ENCODE peak calls at places on chromosomes 2 and 18, in ten cellular contexts. One of them, this sample, is unnamed.

GRCh38 chr2:101806123-101806522 is 108.6 kb downstream of the MAP4K4 start:
- DNase-seq in SW480: no peak
- DNase-seq in heart left ventricle: no peak
- DNase-seq in stimulated activated CD4-positive, alpha-beta T cell treated with anti-CD3 and anti-CD28 coated beads, Interleukin-4, amount 100 ng/mL, for 48 hours: no peak
- DNase-seq in activated CD8-positive, alpha-beta memory T cell treated with anti-CD3 and anti-CD28 coated beads, Interleukin-2, amount 10 ng/mL, durations not matched to agents 7 days and 5 days: no peak
- DNase-seq in stimulated activated CD8-positive, alpha-beta memory T cell treated with anti-CD3 and anti-CD28 coated beads, Interleukin-12 subunit alpha, Interleukin-12 subunit beta, amount 100 ng/mL, for 1 hour: no peak
- DNase-seq in A549: peak; percentile 53
- DNase-seq in activated CD4-positive, alpha-beta T cell treated with anti-CD3 and anti-CD28 coated beads for 36 hours: peak; percentile 58
- DNase-seq in T-helper 1 cell: no peak
- DNase-seq in HS-5: peak; percentile 77
- DNase-seq in this sample: no peak

GRCh38 chr2:55268907-55269611 is at the start of gene MTIF2:
- DNase-seq in HS-5: peak; percentile 76
- DNase-seq in activated CD8-positive, alpha-beta memory T cell treated with anti-CD3 and anti-CD28 coated beads, Interleukin-2, amount 10 ng/mL, durations not matched to agents 7 days and 5 days: peak; percentile 94
- DNase-seq in SW480: peak; percentile 97
- DNase-seq in stimulated activated CD8-positive, alpha-beta memory T cell treated with anti-CD3 and anti-CD28 coated beads, Interleukin-12 subunit alpha, Interleukin-12 subunit beta, amount 100 ng/mL, for 1 hour: peak; percentile 80
- DNase-seq in activated CD4-positive, alpha-beta T cell treated with anti-CD3 and anti-CD28 coated beads for 36 hours: peak; percentile 94
- DNase-seq in heart left ventricle: peak; percentile 95
- DNase-seq in A549: peak; percentile 97
- DNase-seq in T-helper 1 cell: peak; percentile 79
- DNase-seq in stimulated activated CD4-positive, alpha-beta T cell treated with anti-CD3 and anti-CD28 coated beads, Interleukin-4, amount 100 ng/mL, for 48 hours: peak; percentile 87
- DNase-seq in this sample: peak; percentile 96

GRCh38 chr18:58578835-58579560 is 49.9 kb downstream of the ALPK2 start:
- DNase-seq in A549: peak; percentile 77
- DNase-seq in activated CD4-positive, alpha-beta T cell treated with anti-CD3 and anti-CD28 coated beads for 36 hours: peak; percentile 33
- DNase-seq in stimulated activated CD8-positive, alpha-beta memory T cell treated with anti-CD3 and anti-CD28 coated beads, Interleukin-12 subunit alpha, Interleukin-12 subunit beta, amount 100 ng/mL, for 1 hour: no peak
- DNase-seq in heart left ventricle: no peak
- DNase-seq in HS-5: peak; percentile 82
- DNase-seq in T-helper 1 cell: no peak
- DNase-seq in activated CD8-positive, alpha-beta memory T cell treated with anti-CD3 and anti-CD28 coated beads, Interleukin-2, amount 10 ng/mL, durations not matched to agents 7 days and 5 days: no peak
- DNase-seq in SW480: no peak
- DNase-seq in stimulated activated CD4-positive, alpha-beta T cell treated with anti-CD3 and anti-CD28 coated beads, Interleukin-4, amount 100 ng/mL, for 48 hours: no peak
- DNase-seq in this sample: no peak

GRCh38 chr2:105378276-105378840 is 20.5 kb downstream of the FHL2 start:
- DNase-seq in SW480: no peak
- DNase-seq in activated CD4-positive, alpha-beta T cell treated with anti-CD3 and anti-CD28 coated beads for 36 hours: no peak
- DNase-seq in stimulated activated CD8-positive, alpha-beta memory T cell treated with anti-CD3 and anti-CD28 coated beads, Interleukin-12 subunit alpha, Interleukin-12 subunit beta, amount 100 ng/mL, for 1 hour: no peak
- DNase-seq in T-helper 1 cell: no peak
- DNase-seq in HS-5: no peak
- DNase-seq in stimulated activated CD4-positive, alpha-beta T cell treated with anti-CD3 and anti-CD28 coated beads, Interleukin-4, amount 100 ng/mL, for 48 hours: no peak
- DNase-seq in heart left ventricle: no peak
- DNase-seq in A549: no peak
- DNase-seq in activated CD8-positive, alpha-beta memory T cell treated with anti-CD3 and anti-CD28 coated beads, Interleukin-2, amount 10 ng/mL, durations not matched to agents 7 days and 5 days: no peak
- DNase-seq in this sample: no peak

GRCh38 chr2:38578832-38579231 is 23.9 kb downstream of the HNRNPLL start:
- DNase-seq in activated CD8-positive, alpha-beta memory T cell treated with anti-CD3 and anti-CD28 coated beads, Interleukin-2, amount 10 ng/mL, durations not matched to agents 7 days and 5 days: no peak
- DNase-seq in A549: no peak
- DNase-seq in HS-5: no peak
- DNase-seq in stimulated activated CD4-positive, alpha-beta T cell treated with anti-CD3 and anti-CD28 coated beads, Interleukin-4, amount 100 ng/mL, for 48 hours: no peak
- DNase-seq in activated CD4-positive, alpha-beta T cell treated with anti-CD3 and anti-CD28 coated beads for 36 hours: no peak
- DNase-seq in T-helper 1 cell: no peak
- DNase-seq in stimulated activated CD8-positive, alpha-beta memory T cell treated with anti-CD3 and anti-CD28 coated beads, Interleukin-12 subunit alpha, Interleukin-12 subunit beta, amount 100 ng/mL, for 1 hour: no peak
- DNase-seq in heart left ventricle: no peak
- DNase-seq in SW480: peak; percentile 78
- DNase-seq in this sample: peak; percentile 64

GRCh38 chr18:13264091-13264777 is 45.7 kb downstream of the LDLRAD4 start:
- DNase-seq in T-helper 1 cell: no peak
- DNase-seq in SW480: no peak
- DNase-seq in activated CD4-positive, alpha-beta T cell treated with anti-CD3 and anti-CD28 coated beads for 36 hours: no peak
- DNase-seq in heart left ventricle: peak; percentile 81
- DNase-seq in stimulated activated CD4-positive, alpha-beta T cell treated with anti-CD3 and anti-CD28 coated beads, Interleukin-4, amount 100 ng/mL, for 48 hours: no peak
- DNase-seq in HS-5: no peak
- DNase-seq in stimulated activated CD8-positive, alpha-beta memory T cell treated with anti-CD3 and anti-CD28 coated beads, Interleukin-12 subunit alpha, Interleukin-12 subunit beta, amount 100 ng/mL, for 1 hour: no peak
- DNase-seq in A549: no peak
- DNase-seq in activated CD8-positive, alpha-beta memory T cell treated with anti-CD3 and anti-CD28 coated beads, Interleukin-2, amount 10 ng/mL, durations not matched to agents 7 days and 5 days: no peak
- DNase-seq in this sample: no peak

GRCh38 chr2:17257194-17257909 is 260.9 kb downstream of the RAD51AP2 start:
- DNase-seq in activated CD4-positive, alpha-beta T cell treated with anti-CD3 and anti-CD28 coated beads for 36 hours: no peak
- DNase-seq in T-helper 1 cell: no peak
- DNase-seq in activated CD8-positive, alpha-beta memory T cell treated with anti-CD3 and anti-CD28 coated beads, Interleukin-2, amount 10 ng/mL, durations not matched to agents 7 days and 5 days: no peak
- DNase-seq in stimulated activated CD8-positive, alpha-beta memory T cell treated with anti-CD3 and anti-CD28 coated beads, Interleukin-12 subunit alpha, Interleukin-12 subunit beta, amount 100 ng/mL, for 1 hour: no peak
- DNase-seq in A549: no peak
- DNase-seq in heart left ventricle: no peak
- DNase-seq in HS-5: peak; percentile 15
- DNase-seq in SW480: no peak
- DNase-seq in stimulated activated CD4-positive, alpha-beta T cell treated with anti-CD3 and anti-CD28 coated beads, Interleukin-4, amount 100 ng/mL, for 48 hours: no peak
- DNase-seq in this sample: no peak

GRCh38 chr2:199335502-199335901 is 122.2 kb downstream of the SATB2 start:
- DNase-seq in A549: no peak
- DNase-seq in activated CD8-positive, alpha-beta memory T cell treated with anti-CD3 and anti-CD28 coated beads, Interleukin-2, amount 10 ng/mL, durations not matched to agents 7 days and 5 days: no peak
- DNase-seq in SW480: no peak
- DNase-seq in stimulated activated CD4-positive, alpha-beta T cell treated with anti-CD3 and anti-CD28 coated beads, Interleukin-4, amount 100 ng/mL, for 48 hours: no peak
- DNase-seq in HS-5: no peak
- DNase-seq in T-helper 1 cell: no peak
- DNase-seq in activated CD4-positive, alpha-beta T cell treated with anti-CD3 and anti-CD28 coated beads for 36 hours: no peak
- DNase-seq in stimulated activated CD8-positive, alpha-beta memory T cell treated with anti-CD3 and anti-CD28 coated beads, Interleukin-12 subunit alpha, Interleukin-12 subunit beta, amount 100 ng/mL, for 1 hour: no peak
- DNase-seq in heart left ventricle: no peak
- DNase-seq in this sample: no peak

GRCh38 chr2:158232476-158232875 is 130.8 kb downstream of the UPP2 start:
- DNase-seq in stimulated activated CD8-positive, alpha-beta memory T cell treated with anti-CD3 and anti-CD28 coated beads, Interleukin-12 subunit alpha, Interleukin-12 subunit beta, amount 100 ng/mL, for 1 hour: no peak
- DNase-seq in A549: peak; percentile 11
- DNase-seq in activated CD4-positive, alpha-beta T cell treated with anti-CD3 and anti-CD28 coated beads for 36 hours: no peak
- DNase-seq in heart left ventricle: no peak
- DNase-seq in activated CD8-positive, alpha-beta memory T cell treated with anti-CD3 and anti-CD28 coated beads, Interleukin-2, amount 10 ng/mL, durations not matched to agents 7 days and 5 days: no peak
- DNase-seq in HS-5: peak; percentile 18
- DNase-seq in T-helper 1 cell: no peak
- DNase-seq in stimulated activated CD4-positive, alpha-beta T cell treated with anti-CD3 and anti-CD28 coated beads, Interleukin-4, amount 100 ng/mL, for 48 hours: no peak
- DNase-seq in SW480: peak; percentile 88
- DNase-seq in this sample: peak; percentile 80

GRCh38 chr2:67389286-67389685 is 7.8 kb upstream of the ETAA1 start:
- DNase-seq in heart left ventricle: no peak
- DNase-seq in activated CD8-positive, alpha-beta memory T cell treated with anti-CD3 and anti-CD28 coated beads, Interleukin-2, amount 10 ng/mL, durations not matched to agents 7 days and 5 days: no peak
- DNase-seq in A549: no peak
- DNase-seq in HS-5: no peak
- DNase-seq in activated CD4-positive, alpha-beta T cell treated with anti-CD3 and anti-CD28 coated beads for 36 hours: no peak
- DNase-seq in SW480: no peak
- DNase-seq in stimulated activated CD8-positive, alpha-beta memory T cell treated with anti-CD3 and anti-CD28 coated beads, Interleukin-12 subunit alpha, Interleukin-12 subunit beta, amount 100 ng/mL, for 1 hour: no peak
- DNase-seq in T-helper 1 cell: no peak
- DNase-seq in stimulated activated CD4-positive, alpha-beta T cell treated with anti-CD3 and anti-CD28 coated beads, Interleukin-4, amount 100 ng/mL, for 48 hours: no peak
- DNase-seq in this sample: no peak

GRCh38 chr2:27833931-27834330 is 56.3 kb downstream of the RBKS start:
- DNase-seq in A549: no peak
- DNase-seq in T-helper 1 cell: no peak
- DNase-seq in activated CD8-positive, alpha-beta memory T cell treated with anti-CD3 and anti-CD28 coated beads, Interleukin-2, amount 10 ng/mL, durations not matched to agents 7 days and 5 days: no peak
- DNase-seq in stimulated activated CD4-positive, alpha-beta T cell treated with anti-CD3 and anti-CD28 coated beads, Interleukin-4, amount 100 ng/mL, for 48 hours: no peak
- DNase-seq in stimulated activated CD8-positive, alpha-beta memory T cell treated with anti-CD3 and anti-CD28 coated beads, Interleukin-12 subunit alpha, Interleukin-12 subunit beta, amount 100 ng/mL, for 1 hour: no peak
- DNase-seq in activated CD4-positive, alpha-beta T cell treated with anti-CD3 and anti-CD28 coated beads for 36 hours: no peak
- DNase-seq in heart left ventricle: no peak
- DNase-seq in HS-5: no peak
- DNase-seq in SW480: no peak
- DNase-seq in this sample: no peak

GRCh38 chr2:124607679-124608078 is 582.6 kb downstream of the CNTNAP5 start:
- DNase-seq in stimulated activated CD4-positive, alpha-beta T cell treated with anti-CD3 and anti-CD28 coated beads, Interleukin-4, amount 100 ng/mL, for 48 hours: no peak
- DNase-seq in activated CD4-positive, alpha-beta T cell treated with anti-CD3 and anti-CD28 coated beads for 36 hours: no peak
- DNase-seq in stimulated activated CD8-positive, alpha-beta memory T cell treated with anti-CD3 and anti-CD28 coated beads, Interleukin-12 subunit alpha, Interleukin-12 subunit beta, amount 100 ng/mL, for 1 hour: no peak
- DNase-seq in SW480: peak; percentile 3
- DNase-seq in A549: no peak
- DNase-seq in T-helper 1 cell: no peak
- DNase-seq in HS-5: no peak
- DNase-seq in heart left ventricle: no peak
- DNase-seq in activated CD8-positive, alpha-beta memory T cell treated with anti-CD3 and anti-CD28 coated beads, Interleukin-2, amount 10 ng/mL, durations not matched to agents 7 days and 5 days: no peak
- DNase-seq in this sample: no peak

GRCh38 chr18:25029802-25030201 is 322.2 kb downstream of the ZNF521 start:
- DNase-seq in T-helper 1 cell: no peak
- DNase-seq in heart left ventricle: no peak
- DNase-seq in activated CD4-positive, alpha-beta T cell treated with anti-CD3 and anti-CD28 coated beads for 36 hours: no peak
- DNase-seq in A549: no peak
- DNase-seq in HS-5: no peak
- DNase-seq in SW480: no peak
- DNase-seq in stimulated activated CD4-positive, alpha-beta T cell treated with anti-CD3 and anti-CD28 coated beads, Interleukin-4, amount 100 ng/mL, for 48 hours: no peak
- DNase-seq in activated CD8-positive, alpha-beta memory T cell treated with anti-CD3 and anti-CD28 coated beads, Interleukin-2, amount 10 ng/mL, durations not matched to agents 7 days and 5 days: no peak
- DNase-seq in stimulated activated CD8-positive, alpha-beta memory T cell treated with anti-CD3 and anti-CD28 coated beads, Interleukin-12 subunit alpha, Interleukin-12 subunit beta, amount 100 ng/mL, for 1 hour: no peak
- DNase-seq in this sample: no peak

GRCh38 chr2:166170356-166170755 is 42.5 kb upstream of the SCN1A start:
- DNase-seq in T-helper 1 cell: no peak
- DNase-seq in stimulated activated CD8-positive, alpha-beta memory T cell treated with anti-CD3 and anti-CD28 coated beads, Interleukin-12 subunit alpha, Interleukin-12 subunit beta, amount 100 ng/mL, for 1 hour: no peak
- DNase-seq in stimulated activated CD4-positive, alpha-beta T cell treated with anti-CD3 and anti-CD28 coated beads, Interleukin-4, amount 100 ng/mL, for 48 hours: no peak
- DNase-seq in HS-5: no peak
- DNase-seq in SW480: no peak
- DNase-seq in activated CD8-positive, alpha-beta memory T cell treated with anti-CD3 and anti-CD28 coated beads, Interleukin-2, amount 10 ng/mL, durations not matched to agents 7 days and 5 days: no peak
- DNase-seq in heart left ventricle: no peak
- DNase-seq in A549: no peak
- DNase-seq in activated CD4-positive, alpha-beta T cell treated with anti-CD3 and anti-CD28 coated beads for 36 hours: no peak
- DNase-seq in this sample: no peak

GRCh38 chr2:239735829-239736357 is 289.2 kb downstream of the NDUFA10 start:
- DNase-seq in heart left ventricle: no peak
- DNase-seq in A549: no peak
- DNase-seq in SW480: no peak
- DNase-seq in activated CD4-positive, alpha-beta T cell treated with anti-CD3 and anti-CD28 coated beads for 36 hours: no peak
- DNase-seq in stimulated activated CD4-positive, alpha-beta T cell treated with anti-CD3 and anti-CD28 coated beads, Interleukin-4, amount 100 ng/mL, for 48 hours: no peak
- DNase-seq in activated CD8-positive, alpha-beta memory T cell treated with anti-CD3 and anti-CD28 coated beads, Interleukin-2, amount 10 ng/mL, durations not matched to agents 7 days and 5 days: no peak
- DNase-seq in HS-5: no peak
- DNase-seq in stimulated activated CD8-positive, alpha-beta memory T cell treated with anti-CD3 and anti-CD28 coated beads, Interleukin-12 subunit alpha, Interleukin-12 subunit beta, amount 100 ng/mL, for 1 hour: no peak
- DNase-seq in T-helper 1 cell: no peak
- DNase-seq in this sample: no peak

GRCh38 chr2:126934803-126935202 is 36.1 kb downstream of the TEX51 start:
- DNase-seq in stimulated activated CD8-positive, alpha-beta memory T cell treated with anti-CD3 and anti-CD28 coated beads, Interleukin-12 subunit alpha, Interleukin-12 subunit beta, amount 100 ng/mL, for 1 hour: no peak
- DNase-seq in activated CD8-positive, alpha-beta memory T cell treated with anti-CD3 and anti-CD28 coated beads, Interleukin-2, amount 10 ng/mL, durations not matched to agents 7 days and 5 days: no peak
- DNase-seq in stimulated activated CD4-positive, alpha-beta T cell treated with anti-CD3 and anti-CD28 coated beads, Interleukin-4, amount 100 ng/mL, for 48 hours: no peak
- DNase-seq in heart left ventricle: no peak
- DNase-seq in A549: no peak
- DNase-seq in T-helper 1 cell: no peak
- DNase-seq in activated CD4-positive, alpha-beta T cell treated with anti-CD3 and anti-CD28 coated beads for 36 hours: no peak
- DNase-seq in HS-5: no peak
- DNase-seq in SW480: no peak
- DNase-seq in this sample: no peak

GRCh38 chr2:20430461-20431302 is 16.2 kb upstream of the RHOB start:
- DNase-seq in A549: no peak
- DNase-seq in T-helper 1 cell: no peak
- DNase-seq in HS-5: no peak
- DNase-seq in stimulated activated CD8-positive, alpha-beta memory T cell treated with anti-CD3 and anti-CD28 coated beads, Interleukin-12 subunit alpha, Interleukin-12 subunit beta, amount 100 ng/mL, for 1 hour: no peak
- DNase-seq in activated CD8-positive, alpha-beta memory T cell treated with anti-CD3 and anti-CD28 coated beads, Interleukin-2, amount 10 ng/mL, durations not matched to agents 7 days and 5 days: peak; percentile 55
- DNase-seq in activated CD4-positive, alpha-beta T cell treated with anti-CD3 and anti-CD28 coated beads for 36 hours: peak; percentile 59
- DNase-seq in SW480: peak; percentile 76
- DNase-seq in stimulated activated CD4-positive, alpha-beta T cell treated with anti-CD3 and anti-CD28 coated beads, Interleukin-4, amount 100 ng/mL, for 48 hours: no peak
- DNase-seq in heart left ventricle: no peak
- DNase-seq in this sample: no peak

GRCh38 chr18:48230459-48231113 is 178.6 kb downstream of the ZBTB7C start:
- DNase-seq in heart left ventricle: no peak
- DNase-seq in HS-5: no peak
- DNase-seq in SW480: peak; percentile 60
- DNase-seq in A549: peak; percentile 66
- DNase-seq in stimulated activated CD8-positive, alpha-beta memory T cell treated with anti-CD3 and anti-CD28 coated beads, Interleukin-12 subunit alpha, Interleukin-12 subunit beta, amount 100 ng/mL, for 1 hour: no peak
- DNase-seq in activated CD8-positive, alpha-beta memory T cell treated with anti-CD3 and anti-CD28 coated beads, Interleukin-2, amount 10 ng/mL, durations not matched to agents 7 days and 5 days: peak; percentile 53
- DNase-seq in T-helper 1 cell: no peak
- DNase-seq in stimulated activated CD4-positive, alpha-beta T cell treated with anti-CD3 and anti-CD28 coated beads, Interleukin-4, amount 100 ng/mL, for 48 hours: no peak
- DNase-seq in activated CD4-positive, alpha-beta T cell treated with anti-CD3 and anti-CD28 coated beads for 36 hours: peak; percentile 51
- DNase-seq in this sample: peak; percentile 74

GRCh38 chr2:77054938-77055337 is 467.2 kb downstream of the LRRTM4 start:
- DNase-seq in stimulated activated CD8-positive, alpha-beta memory T cell treated with anti-CD3 and anti-CD28 coated beads, Interleukin-12 subunit alpha, Interleukin-12 subunit beta, amount 100 ng/mL, for 1 hour: no peak
- DNase-seq in stimulated activated CD4-positive, alpha-beta T cell treated with anti-CD3 and anti-CD28 coated beads, Interleukin-4, amount 100 ng/mL, for 48 hours: no peak
- DNase-seq in SW480: no peak
- DNase-seq in T-helper 1 cell: no peak
- DNase-seq in activated CD4-positive, alpha-beta T cell treated with anti-CD3 and anti-CD28 coated beads for 36 hours: no peak
- DNase-seq in A549: no peak
- DNase-seq in activated CD8-positive, alpha-beta memory T cell treated with anti-CD3 and anti-CD28 coated beads, Interleukin-2, amount 10 ng/mL, durations not matched to agents 7 days and 5 days: no peak
- DNase-seq in heart left ventricle: no peak
- DNase-seq in HS-5: no peak
- DNase-seq in this sample: peak; percentile 14

GRCh38 chr2:161312996-161313395 is 4.8 kb downstream of the PSMD14 start:
- DNase-seq in stimulated activated CD8-positive, alpha-beta memory T cell treated with anti-CD3 and anti-CD28 coated beads, Interleukin-12 subunit alpha, Interleukin-12 subunit beta, amount 100 ng/mL, for 1 hour: no peak
- DNase-seq in activated CD8-positive, alpha-beta memory T cell treated with anti-CD3 and anti-CD28 coated beads, Interleukin-2, amount 10 ng/mL, durations not matched to agents 7 days and 5 days: no peak
- DNase-seq in A549: peak; percentile 4
- DNase-seq in SW480: no peak
- DNase-seq in T-helper 1 cell: no peak
- DNase-seq in stimulated activated CD4-positive, alpha-beta T cell treated with anti-CD3 and anti-CD28 coated beads, Interleukin-4, amount 100 ng/mL, for 48 hours: no peak
- DNase-seq in heart left ventricle: no peak
- DNase-seq in activated CD4-positive, alpha-beta T cell treated with anti-CD3 and anti-CD28 coated beads for 36 hours: no peak
- DNase-seq in HS-5: no peak
- DNase-seq in this sample: no peak

GRCh38 chr2:44745460-44745859 is 196.0 kb upstream of the SIX3 start:
- DNase-seq in stimulated activated CD4-positive, alpha-beta T cell treated with anti-CD3 and anti-CD28 coated beads, Interleukin-4, amount 100 ng/mL, for 48 hours: no peak
- DNase-seq in HS-5: no peak
- DNase-seq in activated CD8-positive, alpha-beta memory T cell treated with anti-CD3 and anti-CD28 coated beads, Interleukin-2, amount 10 ng/mL, durations not matched to agents 7 days and 5 days: no peak
- DNase-seq in activated CD4-positive, alpha-beta T cell treated with anti-CD3 and anti-CD28 coated beads for 36 hours: no peak
- DNase-seq in heart left ventricle: no peak
- DNase-seq in T-helper 1 cell: no peak
- DNase-seq in SW480: no peak
- DNase-seq in stimulated activated CD8-positive, alpha-beta memory T cell treated with anti-CD3 and anti-CD28 coated beads, Interleukin-12 subunit alpha, Interleukin-12 subunit beta, amount 100 ng/mL, for 1 hour: no peak
- DNase-seq in A549: no peak
- DNase-seq in this sample: no peak

GRCh38 chr2:33496150-33496549 is 19.7 kb downstream of the RASGRP3 start:
- DNase-seq in stimulated activated CD8-positive, alpha-beta memory T cell treated with anti-CD3 and anti-CD28 coated beads, Interleukin-12 subunit alpha, Interleukin-12 subunit beta, amount 100 ng/mL, for 1 hour: no peak
- DNase-seq in activated CD4-positive, alpha-beta T cell treated with anti-CD3 and anti-CD28 coated beads for 36 hours: no peak
- DNase-seq in SW480: no peak
- DNase-seq in HS-5: no peak
- DNase-seq in heart left ventricle: no peak
- DNase-seq in stimulated activated CD4-positive, alpha-beta T cell treated with anti-CD3 and anti-CD28 coated beads, Interleukin-4, amount 100 ng/mL, for 48 hours: no peak
- DNase-seq in activated CD8-positive, alpha-beta memory T cell treated with anti-CD3 and anti-CD28 coated beads, Interleukin-2, amount 10 ng/mL, durations not matched to agents 7 days and 5 days: no peak
- DNase-seq in A549: no peak
- DNase-seq in T-helper 1 cell: no peak
- DNase-seq in this sample: no peak

GRCh38 chr2:42513252-42513918 is 19.6 kb upstream of the KCNG3 start:
- DNase-seq in activated CD8-positive, alpha-beta memory T cell treated with anti-CD3 and anti-CD28 coated beads, Interleukin-2, amount 10 ng/mL, durations not matched to agents 7 days and 5 days: no peak
- DNase-seq in activated CD4-positive, alpha-beta T cell treated with anti-CD3 and anti-CD28 coated beads for 36 hours: peak; percentile 21
- DNase-seq in stimulated activated CD4-positive, alpha-beta T cell treated with anti-CD3 and anti-CD28 coated beads, Interleukin-4, amount 100 ng/mL, for 48 hours: no peak
- DNase-seq in stimulated activated CD8-positive, alpha-beta memory T cell treated with anti-CD3 and anti-CD28 coated beads, Interleukin-12 subunit alpha, Interleukin-12 subunit beta, amount 100 ng/mL, for 1 hour: no peak
- DNase-seq in heart left ventricle: no peak
- DNase-seq in HS-5: no peak
- DNase-seq in SW480: peak; percentile 45
- DNase-seq in A549: peak; percentile 76
- DNase-seq in T-helper 1 cell: no peak
- DNase-seq in this sample: peak; percentile 86

GRCh38 chr2:105443610-105444598 is 45.1 kb upstream of the FHL2 start:
- DNase-seq in activated CD8-positive, alpha-beta memory T cell treated with anti-CD3 and anti-CD28 coated beads, Interleukin-2, amount 10 ng/mL, durations not matched to agents 7 days and 5 days: no peak
- DNase-seq in A549: no peak
- DNase-seq in HS-5: no peak
- DNase-seq in SW480: no peak
- DNase-seq in activated CD4-positive, alpha-beta T cell treated with anti-CD3 and anti-CD28 coated beads for 36 hours: no peak
- DNase-seq in heart left ventricle: no peak
- DNase-seq in stimulated activated CD8-positive, alpha-beta memory T cell treated with anti-CD3 and anti-CD28 coated beads, Interleukin-12 subunit alpha, Interleukin-12 subunit beta, amount 100 ng/mL, for 1 hour: no peak
- DNase-seq in T-helper 1 cell: no peak
- DNase-seq in stimulated activated CD4-positive, alpha-beta T cell treated with anti-CD3 and anti-CD28 coated beads, Interleukin-4, amount 100 ng/mL, for 48 hours: no peak
- DNase-seq in this sample: no peak

GRCh38 chr2:241772063-241772499 is 4.5 kb upstream of the GAL3ST2 start:
- DNase-seq in activated CD8-positive, alpha-beta memory T cell treated with anti-CD3 and anti-CD28 coated beads, Interleukin-2, amount 10 ng/mL, durations not matched to agents 7 days and 5 days: peak; percentile 43
- DNase-seq in SW480: peak; percentile 6
- DNase-seq in T-helper 1 cell: no peak
- DNase-seq in stimulated activated CD4-positive, alpha-beta T cell treated with anti-CD3 and anti-CD28 coated beads, Interleukin-4, amount 100 ng/mL, for 48 hours: no peak
- DNase-seq in stimulated activated CD8-positive, alpha-beta memory T cell treated with anti-CD3 and anti-CD28 coated beads, Interleukin-12 subunit alpha, Interleukin-12 subunit beta, amount 100 ng/mL, for 1 hour: no peak
- DNase-seq in activated CD4-positive, alpha-beta T cell treated with anti-CD3 and anti-CD28 coated beads for 36 hours: peak; percentile 58
- DNase-seq in heart left ventricle: no peak
- DNase-seq in HS-5: no peak
- DNase-seq in A549: no peak
- DNase-seq in this sample: no peak

GRCh38 chr2:161814008-161814660 is 189.9 kb downstream of the SLC4A10 start:
- DNase-seq in A549: no peak
- DNase-seq in heart left ventricle: no peak
- DNase-seq in T-helper 1 cell: no peak
- DNase-seq in activated CD8-positive, alpha-beta memory T cell treated with anti-CD3 and anti-CD28 coated beads, Interleukin-2, amount 10 ng/mL, durations not matched to agents 7 days and 5 days: no peak
- DNase-seq in SW480: no peak
- DNase-seq in activated CD4-positive, alpha-beta T cell treated with anti-CD3 and anti-CD28 coated beads for 36 hours: no peak
- DNase-seq in HS-5: peak; percentile 11
- DNase-seq in stimulated activated CD4-positive, alpha-beta T cell treated with anti-CD3 and anti-CD28 coated beads, Interleukin-4, amount 100 ng/mL, for 48 hours: no peak
- DNase-seq in stimulated activated CD8-positive, alpha-beta memory T cell treated with anti-CD3 and anti-CD28 coated beads, Interleukin-12 subunit alpha, Interleukin-12 subunit beta, amount 100 ng/mL, for 1 hour: no peak
- DNase-seq in this sample: no peak

GRCh38 chr18:9617006-9617542 is 2.7 kb upstream of the PPP4R1 start:
- DNase-seq in SW480: no peak
- DNase-seq in stimulated activated CD4-positive, alpha-beta T cell treated with anti-CD3 and anti-CD28 coated beads, Interleukin-4, amount 100 ng/mL, for 48 hours: no peak
- DNase-seq in A549: no peak
- DNase-seq in stimulated activated CD8-positive, alpha-beta memory T cell treated with anti-CD3 and anti-CD28 coated beads, Interleukin-12 subunit alpha, Interleukin-12 subunit beta, amount 100 ng/mL, for 1 hour: no peak
- DNase-seq in T-helper 1 cell: no peak
- DNase-seq in heart left ventricle: no peak
- DNase-seq in HS-5: no peak
- DNase-seq in activated CD8-positive, alpha-beta memory T cell treated with anti-CD3 and anti-CD28 coated beads, Interleukin-2, amount 10 ng/mL, durations not matched to agents 7 days and 5 days: no peak
- DNase-seq in activated CD4-positive, alpha-beta T cell treated with anti-CD3 and anti-CD28 coated beads for 36 hours: no peak
- DNase-seq in this sample: no peak

GRCh38 chr2:120826260-120826648 is 90.6 kb downstream of the GLI2 start:
- DNase-seq in stimulated activated CD8-positive, alpha-beta memory T cell treated with anti-CD3 and anti-CD28 coated beads, Interleukin-12 subunit alpha, Interleukin-12 subunit beta, amount 100 ng/mL, for 1 hour: no peak
- DNase-seq in activated CD4-positive, alpha-beta T cell treated with anti-CD3 and anti-CD28 coated beads for 36 hours: no peak
- DNase-seq in HS-5: no peak
- DNase-seq in SW480: no peak
- DNase-seq in A549: no peak
- DNase-seq in heart left ventricle: no peak
- DNase-seq in activated CD8-positive, alpha-beta memory T cell treated with anti-CD3 and anti-CD28 coated beads, Interleukin-2, amount 10 ng/mL, durations not matched to agents 7 days and 5 days: no peak
- DNase-seq in T-helper 1 cell: no peak
- DNase-seq in stimulated activated CD4-positive, alpha-beta T cell treated with anti-CD3 and anti-CD28 coated beads, Interleukin-4, amount 100 ng/mL, for 48 hours: no peak
- DNase-seq in this sample: no peak